ENCODE peak calls at places on chromosomes 3 and 15, in four cellular contexts. K, E, S and D are unnamed samples.

GRCh38 chr3:50592568-50592967 is 19.0 kb downstream of the CISH start:
- DNase-seq in K (no peak), E (no peak), S (no peak), D (no peak)

GRCh38 chr15:79282371-79283251 is at the start of gene ANKRD34C:
- DNase-seq in K (no peak), E (peak; percentile 7), S (no peak), D (no peak)

GRCh38 chr3:13753926-13754325 is 125.9 kb downstream of the WNT7A start:
- DNase-seq in K (no peak), E (no peak), S (no peak), D (no peak)

GRCh38 chr3:172673210-172673679 is 37.6 kb downstream of the NCEH1 start:
- DNase-seq in K (peak; percentile 89), E (peak; percentile 83), S (peak; percentile 85), D (peak; percentile 41)

GRCh38 chr3:24139463-24140412 is 194.7 kb downstream of the NR1D2 start:
- DNase-seq in K (no peak), E (no peak), S (no peak), D (no peak)

GRCh38 chr3:149968216-149968615 is 2.5 kb downstream of the PFN2 start:
- DNase-seq in K (peak; percentile 53), E (no peak), S (peak; percentile 13), D (no peak)

GRCh38 chr3:30544811-30545210 is 61.6 kb upstream of the TGFBR2 start:
- DNase-seq in K (peak; percentile 96), E (no peak), S (peak; percentile 66), D (no peak)

GRCh38 chr3:59818033-59818936 is 768.5 kb upstream of the CFAP20DC start:
- DNase-seq in K (peak; percentile 97), E (no peak), S (peak; percentile 81), D (no peak)

GRCh38 chr3:62445267-62445666 is 71.9 kb upstream of the FEZF2 start:
- DNase-seq in K (peak; percentile 35), E (no peak), S (no peak), D (no peak)

GRCh38 chr3:99487894-99488293 is 150.5 kb upstream of the COL8A1 start:
- DNase-seq in K (no peak), E (no peak), S (no peak), D (no peak)

GRCh38 chr3:28050895-28051294 is 190.5 kb upstream of the CMC1 start:
- DNase-seq in K (peak; percentile 86), E (no peak), S (peak; percentile 71), D (no peak)

GRCh38 chr3:109413049-109413448 is 75.7 kb upstream of the DPPA4 start:
- DNase-seq in K (no peak), E (no peak), S (no peak), D (no peak)

GRCh38 chr15:48352474-48353072 is 21.3 kb downstream of the DUT start:
- DNase-seq in K (peak; percentile 82), E (peak; percentile 58), S (peak; percentile 71), D (peak; percentile 38)

GRCh38 chr3:194745427-194746184 is 59.9 kb downstream of the FAM43A start:
- DNase-seq in K (no peak), E (no peak), S (no peak), D (no peak)

GRCh38 chr3:106862067-106862466 is 515.2 kb upstream of the CCDC54 start:
- DNase-seq in K (peak; percentile 80), E (no peak), S (no peak), D (no peak)

GRCh38 chr3:70933105-70933810 is 620.8 kb upstream of the MDFIC2 start:
- DNase-seq in K (peak; percentile 32), E (no peak), S (no peak), D (no peak)

GRCh38 chr3:184005981-184006507 is 11.6 kb downstream of the ABCC5 start:
- DNase-seq in K (peak; percentile 14), E (peak; percentile 93), S (peak; percentile 24), D (no peak)